ENCODE peak calls at places on chromosome 5, in seven cellular contexts. E is GM23338, A is suprapubic skin, D is uterus, W is dorsolateral prefrontal cortex, G is A549, H is transverse colon. I is an unnamed sample.

GRCh38 chr5:145510324-145510723 is 324.8 kb downstream of the PRELID2 start:
- DNase-seq in E (peak), A (no peak), D (peak), W (no peak), G (no peak), H (no peak), I (no peak)

GRCh38 chr5:74281191-74281590 is 359.3 kb downstream of the ENC1 start:
- DNase-seq in E (no peak), A (no peak), D (no peak), W (no peak), G (no peak), H (no peak), I (no peak)

GRCh38 chr5:53419247-53419646 is 61.2 kb upstream of the FST start:
- DNase-seq in E (no peak), A (no peak), D (no peak), W (no peak), G (peak), H (no peak), I (no peak)

GRCh38 chr5:93800988-93801811 is 59.8 kb upstream of the POU5F2 start:
- DNase-seq in E (peak), A (no peak), D (no peak), W (peak), G (peak), H (no peak), I (no peak)

GRCh38 chr5:84242286-84242685 is 142.4 kb downstream of the EDIL3 start:
- DNase-seq in E (no peak), A (no peak), D (no peak), W (no peak), G (peak), H (no peak), I (no peak)

GRCh38 chr5:11792621-11793020 is 111.6 kb downstream of the CTNND2 start:
- DNase-seq in E (no peak), A (no peak), D (no peak), W (no peak), G (no peak), H (no peak), I (no peak)

GRCh38 chr5:157748740-157749461 is 5.4 kb downstream of the LSM11 start:
- DNase-seq in E (no peak), A (no peak), D (peak), W (no peak), G (peak), H (no peak), I (no peak)

GRCh38 chr5:88860501-88860900 is 22.5 kb downstream of the MEF2C start:
- DNase-seq in E (no peak), A (no peak), D (no peak), W (no peak), G (no peak), H (no peak), I (no peak)

GRCh38 chr5:38466444-38467189 is 89.8 kb downstream of the LIFR start:
- DNase-seq in E (no peak), A (peak), D (peak), W (peak), G (peak), H (peak), I (no peak)

GRCh38 chr5:439636-440035 is 3.3 kb upstream of the EXOC3 start:
- DNase-seq in E (no peak), A (peak), D (no peak), W (no peak), G (no peak), H (peak), I (no peak)
- H3K4me3 ChIP-seq in E (no peak), A (no peak), D (no peak), W (no peak), G (no peak), H (no peak), I (no peak)

GRCh38 chr5:76836181-76836580 is 13.6 kb upstream of the S100Z start:
- DNase-seq in E (no peak), A (no peak), D (no peak), W (no peak), G (no peak), H (no peak), I (no peak)
- TF ChIP-seq CTCF in E (no peak), A (no peak), D (no peak), W (no peak), G (peak), H (no peak), I (no peak)

DNA sequence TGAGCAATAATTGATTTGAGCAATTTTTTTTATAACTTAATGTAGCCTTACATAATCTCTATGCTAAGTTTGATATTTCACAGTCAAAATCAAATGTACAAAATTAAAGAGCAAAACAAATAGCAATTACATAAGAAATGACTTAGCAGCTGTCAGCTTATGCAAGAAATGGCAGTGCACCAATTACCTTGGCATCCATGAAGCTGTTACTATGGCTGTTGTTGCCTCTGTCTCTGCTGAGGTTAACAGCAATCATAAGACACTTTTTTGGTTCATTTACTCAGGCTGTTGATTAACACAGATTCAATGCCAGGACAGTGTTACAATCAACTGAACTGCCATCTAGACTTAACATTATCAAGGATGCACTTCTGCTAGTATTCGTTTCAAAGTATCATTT is 1084.4 kb upstream of the COX7C start:
- DNase-seq in E (no peak), A (no peak), D (no peak), W (no peak), G (no peak), H (no peak), I (no peak)
- H3K4me3 ChIP-seq in E (no peak), A (no peak), D (no peak), W (no peak), G (no peak), H (no peak), I (no peak)

DNA sequence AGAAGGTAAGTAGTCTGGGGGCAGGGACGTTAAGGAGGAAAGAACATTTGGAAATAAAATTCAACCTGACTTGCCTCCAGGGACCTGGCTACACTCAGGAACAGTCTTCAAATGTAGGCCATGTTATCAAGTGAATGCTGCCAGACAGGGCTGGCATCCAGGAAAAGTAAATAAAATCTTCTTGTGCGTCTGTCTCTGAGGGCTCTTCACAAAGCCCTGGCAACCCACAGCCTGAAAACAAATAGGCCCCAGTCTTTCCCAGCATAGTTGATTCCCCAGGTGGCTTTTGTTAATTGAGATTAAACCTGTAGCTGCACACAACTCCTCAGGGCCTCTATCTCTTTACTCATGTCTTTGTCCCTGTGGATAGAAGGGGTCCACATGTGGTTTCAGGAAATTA is 55.4 kb downstream of the STK32A start:
- DNase-seq in E (peak), A (no peak), D (no peak), W (no peak), G (no peak), H (no peak), I (no peak)
- TF ChIP-seq CTCF in E (no peak), A (no peak), D (no peak), W (no peak), G (no peak), H (no peak), I (no peak)

GRCh38 chr5:132655821-132656773 is 1.9 kb upstream of the IL13 start:
- DNase-seq in E (peak), A (no peak), D (no peak), W (peak), G (no peak), H (no peak), I (no peak)
- H3K4me3 ChIP-seq in E (peak), A (peak), D (no peak), W (peak), G (peak), H (peak), I (peak)

GRCh38 chr5:81747030-81747429 is 3.9 kb downstream of the SSBP2 start:
- DNase-seq in E (no peak), A (no peak), D (no peak), W (no peak), G (no peak), H (no peak), I (no peak)

GRCh38 chr5:81749186-81749561 is 1.7 kb downstream of the SSBP2 start:
- DNase-seq in E (peak), A (no peak), D (no peak), W (peak), G (no peak), H (no peak), I (no peak)

GRCh38 chr5:81750308-81751008 is 439 bp downstream of the SSBP2 start:
- DNase-seq in E (peak), A (no peak), D (no peak), W (peak), G (no peak), H (peak), I (no peak)

GRCh38 chr5:81749562-81750307 is 1.2 kb downstream of the SSBP2 start:
- DNase-seq in E (peak), A (peak), D (peak), W (peak), G (no peak), H (peak), I (no peak)

GRCh38 chr5:81748556-81748955 is 2.3 kb downstream of the SSBP2 start:
- DNase-seq in E (no peak), A (no peak), D (no peak), W (no peak), G (no peak), H (no peak), I (no peak)
- TF ChIP-seq CTCF in E (no peak), A (no peak), D (no peak), W (no peak), G (peak), H (no peak), I (no peak)

DNA sequence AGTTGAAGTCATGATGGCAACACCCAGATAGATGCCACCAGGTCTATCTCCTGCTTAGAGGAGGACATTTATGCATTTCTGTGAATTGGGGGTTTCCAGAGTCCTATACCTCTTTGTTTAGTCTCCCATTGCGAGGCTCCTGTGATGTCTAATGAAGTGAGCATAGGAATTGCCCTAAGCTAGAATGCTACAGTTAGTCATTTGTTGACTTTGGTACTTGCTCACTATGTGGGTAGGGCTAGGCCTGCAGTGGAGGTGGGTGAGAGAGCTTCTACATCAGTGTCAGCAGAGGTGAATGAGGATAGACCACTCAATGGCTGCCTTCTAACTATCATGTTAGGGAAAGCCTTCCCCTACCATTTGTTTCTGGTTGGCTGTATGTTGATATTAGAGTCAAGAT is 173.3 kb upstream of the POC5 start:
- DNase-seq in E (no peak), A (no peak), D (no peak), W (no peak), G (no peak), H (no peak), I (no peak)
- H3K4me3 ChIP-seq in E (no peak), A (no peak), D (no peak), W (no peak), G (no peak), H (no peak), I (no peak)

DNA sequence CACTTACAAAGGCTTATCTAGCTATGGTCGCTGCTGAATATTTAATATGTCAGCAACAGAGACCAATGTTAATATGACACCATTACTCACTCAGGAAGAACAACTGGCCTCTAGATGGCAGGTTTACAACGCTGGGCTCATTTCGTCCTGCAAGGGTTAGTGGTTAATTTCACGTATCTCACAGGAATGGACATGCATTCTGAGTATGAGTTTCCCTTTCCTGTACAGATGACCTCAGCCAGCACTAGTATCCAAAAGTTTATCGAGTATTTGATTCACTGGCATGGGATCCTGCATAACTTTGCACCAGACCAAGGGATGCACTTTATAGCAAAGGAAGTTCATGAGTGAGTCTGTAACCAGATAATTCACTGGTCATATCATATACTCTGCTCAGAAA is 8.7 kb upstream of the TRPC7 start:
- DNase-seq in E (peak), A (no peak), D (no peak), W (no peak), G (peak), H (no peak), I (no peak)
- TF ChIP-seq CTCF in E (peak), A (no peak), D (no peak), W (no peak), G (peak), H (no peak), I (no peak)